ENCODE peak calls at places on chromosomes 13 and 19, in nine cellular contexts. W is body of pancreas; Q is activated T-cell treated with anti-CD3 and anti-CD28 coated beads, Interleukin-2, amount 50 U/mL, for 72 hours; I is stimulated activated naive B cell treated with anti-CD40 and anti-IgM and Interleukin-4, amounts not matched to agents 10 μg/mL and 1 μg/mL and 100 μg/mL, for 72 hours; B is right cardiac atrium; T is activated CD8-positive, alpha-beta T cell treated with anti-CD3 and anti-CD28 coated beads, Interleukin-2, amount 10 ng/mL, durations not matched to agents 7 days and 5 days; Z is GM12878; M is activated naive CD4-positive, alpha-beta T cell treated with anti-CD3 and anti-CD28 coated beads, Interleukin-2, amount 50 U/mL, for 72 hours; V is central memory CD8-positive, alpha-beta T cell. F is an unnamed sample.

GRCh38 chr19:51347209-51347928 is 5.4 kb upstream of the VSIG10L start:
- ATAC-seq in M (no peak), T (no peak), I (no peak), W (no peak), Q (no peak), V (no peak), Z (no peak), B (no peak), F (no peak)

GRCh38 chr19:35213678-35214632 is 14.6 kb downstream of the FAM187B start:
- ATAC-seq in V (peak; percentile 50), Q (peak; percentile 82), I (peak; percentile 83), B (peak; percentile 72), W (peak; percentile 74), Z (peak; percentile 87), T (peak; percentile 34), M (peak; percentile 84), F (peak; percentile 80)

GRCh38 chr13:106212436-106213010 is 322.9 kb downstream of the EFNB2 start:
- ATAC-seq in T (no peak), I (no peak), V (no peak), Q (no peak), Z (no peak), M (no peak), B (no peak), W (no peak), F (no peak)

GRCh38 chr19:10756371-10756770 is 38.5 kb downstream of the DNM2 start:
- ATAC-seq in V (no peak), Z (no peak), B (no peak), M (no peak), Q (no peak), W (no peak), I (no peak), T (no peak), F (no peak)

GRCh38 chr13:38141792-38142191 is 207.9 kb upstream of the UFM1 start:
- ATAC-seq in W (no peak), B (no peak), M (no peak), Z (no peak), T (no peak), Q (no peak), I (no peak), V (no peak), F (peak; percentile 18)

GRCh38 chr19:19033176-19033425 is 216 bp downstream of the SUGP2 start:
- ATAC-seq in I (no peak), Z (no peak), W (peak; percentile 48), T (no peak), V (no peak), Q (no peak), M (no peak), B (no peak), F (no peak)

GRCh38 chr19:13987101-13987890 is 18.8 kb downstream of the RFX1 start:
- ATAC-seq in V (no peak), W (peak; percentile 30), M (no peak), Q (no peak), I (no peak), Z (no peak), T (no peak), B (peak; percentile 58), F (no peak)

GRCh38 chr13:26310470-26310869 is 56.5 kb downstream of the CDK8 start:
- ATAC-seq in V (no peak), Q (peak; percentile 15), B (no peak), W (no peak), T (no peak), I (peak; percentile 16), Z (no peak), M (no peak), F (no peak)

GRCh38 chr13:64793592-64793991 is 2436.5 kb downstream of the PCDH9 start:
- ATAC-seq in B (no peak), Z (no peak), W (no peak), V (no peak), M (no peak), Q (no peak), T (no peak), I (no peak), F (no peak)

GRCh38 chr19:19606021-19606420 is 12.5 kb downstream of the PBX4 start:
- ATAC-seq in Q (peak; percentile 92), T (peak; percentile 65), W (no peak), V (peak; percentile 79), M (peak; percentile 88), I (peak; percentile 63), B (peak; percentile 19), Z (peak; percentile 64), F (peak; percentile 92)

GRCh38 chr19:5017235-5017634 is 48.3 kb downstream of the KDM4B start:
- ATAC-seq in Z (no peak), T (no peak), W (no peak), I (no peak), B (no peak), V (no peak), M (no peak), Q (no peak), F (no peak)